ENCODE peak calls at places on chromosome 2, in ten cellular contexts. One of them, this sample, is unnamed.

GRCh38 chr2:8544786-8545631 is 136.8 kb upstream of the ID2 start:
- DNase-seq in heart left ventricle: peak
- DNase-seq in GM13977: peak
- DNase-seq in MM.1S: no peak
- DNase-seq in CD14-positive monocyte: peak
- DNase-seq in progenitor cell of endocrine pancreas: no peak
- DNase-seq in spleen: peak
- DNase-seq in GM12865: peak
- DNase-seq in cardiac fibroblast: peak
- DNase-seq in H9: peak
- DNase-seq in this sample: peak

GRCh38 chr2:18604573-18604885 is 15.2 kb upstream of the NT5C1B start:
- DNase-seq in heart left ventricle: no peak
- DNase-seq in GM13977: no peak
- DNase-seq in MM.1S: no peak
- DNase-seq in CD14-positive monocyte: no peak
- DNase-seq in progenitor cell of endocrine pancreas: no peak
- DNase-seq in spleen: no peak
- DNase-seq in GM12865: no peak
- DNase-seq in cardiac fibroblast: no peak
- DNase-seq in H9: no peak
- DNase-seq in this sample: no peak

GRCh38 chr2:179817181-179817841 is 44.1 kb downstream of the ZNF385B start:
- DNase-seq in heart left ventricle: no peak
- DNase-seq in GM13977: no peak
- DNase-seq in MM.1S: no peak
- DNase-seq in CD14-positive monocyte: no peak
- DNase-seq in progenitor cell of endocrine pancreas: no peak
- DNase-seq in spleen: no peak
- DNase-seq in GM12865: no peak
- DNase-seq in cardiac fibroblast: no peak
- DNase-seq in H9: no peak
- DNase-seq in this sample: no peak

GRCh38 chr2:223221120-223221859 is 169.3 kb downstream of the KCNE4 start:
- DNase-seq in heart left ventricle: no peak
- DNase-seq in GM13977: no peak
- DNase-seq in MM.1S: no peak
- DNase-seq in CD14-positive monocyte: no peak
- DNase-seq in progenitor cell of endocrine pancreas: no peak
- DNase-seq in spleen: no peak
- DNase-seq in GM12865: no peak
- DNase-seq in cardiac fibroblast: no peak
- DNase-seq in H9: no peak
- DNase-seq in this sample: no peak

GRCh38 chr2:113240915-113241911 is 37.5 kb downstream of the PAX8 start:
- DNase-seq in heart left ventricle: no peak
- DNase-seq in GM13977: no peak
- DNase-seq in MM.1S: no peak
- DNase-seq in CD14-positive monocyte: peak
- DNase-seq in progenitor cell of endocrine pancreas: no peak
- DNase-seq in spleen: no peak
- DNase-seq in GM12865: no peak
- DNase-seq in cardiac fibroblast: peak
- DNase-seq in H9: no peak
- DNase-seq in this sample: peak

GRCh38 chr2:98444436-98445166 is at the start of gene INPP4A:
- DNase-seq in heart left ventricle: peak
- DNase-seq in GM13977: peak
- DNase-seq in MM.1S: peak
- DNase-seq in CD14-positive monocyte: no peak
- DNase-seq in progenitor cell of endocrine pancreas: peak
- DNase-seq in spleen: peak
- DNase-seq in GM12865: peak
- DNase-seq in cardiac fibroblast: peak
- DNase-seq in H9: peak
- DNase-seq in this sample: peak

GRCh38 chr2:215931256-215931903 is 82.0 kb downstream of the MREG start:
- DNase-seq in heart left ventricle: no peak
- DNase-seq in GM13977: peak
- DNase-seq in MM.1S: peak
- DNase-seq in CD14-positive monocyte: peak
- DNase-seq in progenitor cell of endocrine pancreas: peak
- DNase-seq in spleen: no peak
- DNase-seq in GM12865: peak
- DNase-seq in cardiac fibroblast: peak
- DNase-seq in H9: no peak
- DNase-seq in this sample: peak

GRCh38 chr2:176001281-176001902 is 675 bp downstream of the LNPK start:
- DNase-seq in heart left ventricle: no peak
- DNase-seq in GM13977: peak
- DNase-seq in MM.1S: peak
- DNase-seq in CD14-positive monocyte: peak
- DNase-seq in progenitor cell of endocrine pancreas: no peak
- DNase-seq in spleen: peak
- DNase-seq in GM12865: peak
- DNase-seq in cardiac fibroblast: peak
- DNase-seq in H9: no peak
- DNase-seq in this sample: peak

GRCh38 chr2:121185571-121186074 is 99.4 kb downstream of the TFCP2L1 start:
- DNase-seq in heart left ventricle: no peak
- DNase-seq in GM13977: no peak
- DNase-seq in MM.1S: no peak
- DNase-seq in CD14-positive monocyte: no peak
- DNase-seq in progenitor cell of endocrine pancreas: no peak
- DNase-seq in spleen: no peak
- DNase-seq in GM12865: no peak
- DNase-seq in cardiac fibroblast: no peak
- DNase-seq in H9: no peak
- DNase-seq in this sample: peak

GRCh38 chr2:233228414-233228813 is 23.1 kb upstream of the ATG16L1 start:
- DNase-seq in heart left ventricle: no peak
- DNase-seq in GM13977: no peak
- DNase-seq in MM.1S: no peak
- DNase-seq in CD14-positive monocyte: no peak
- DNase-seq in progenitor cell of endocrine pancreas: no peak
- DNase-seq in spleen: no peak
- DNase-seq in GM12865: no peak
- DNase-seq in cardiac fibroblast: no peak
- DNase-seq in H9: no peak
- DNase-seq in this sample: no peak

GRCh38 chr2:233225230-233226068 is 26.0 kb upstream of the ATG16L1 start:
- DNase-seq in heart left ventricle: no peak
- DNase-seq in GM13977: no peak
- DNase-seq in MM.1S: no peak
- DNase-seq in CD14-positive monocyte: no peak
- DNase-seq in progenitor cell of endocrine pancreas: no peak
- DNase-seq in spleen: no peak
- DNase-seq in GM12865: peak
- DNase-seq in cardiac fibroblast: no peak
- DNase-seq in H9: no peak
- DNase-seq in this sample: no peak

GRCh38 chr2:233223059-233223894 is 28.2 kb upstream of the ATG16L1 start:
- DNase-seq in heart left ventricle: no peak
- DNase-seq in GM13977: peak
- DNase-seq in MM.1S: peak
- DNase-seq in CD14-positive monocyte: no peak
- DNase-seq in progenitor cell of endocrine pancreas: no peak
- DNase-seq in spleen: no peak
- DNase-seq in GM12865: peak
- DNase-seq in cardiac fibroblast: no peak
- DNase-seq in H9: no peak
- DNase-seq in this sample: no peak

GRCh38 chr2:233226511-233227031 is 24.9 kb upstream of the ATG16L1 start:
- DNase-seq in heart left ventricle: no peak
- DNase-seq in GM13977: no peak
- DNase-seq in MM.1S: no peak
- DNase-seq in CD14-positive monocyte: no peak
- DNase-seq in progenitor cell of endocrine pancreas: no peak
- DNase-seq in spleen: no peak
- DNase-seq in GM12865: no peak
- DNase-seq in cardiac fibroblast: no peak
- DNase-seq in H9: no peak
- DNase-seq in this sample: no peak

GRCh38 chr2:233227579-233227978 is 23.9 kb upstream of the ATG16L1 start:
- DNase-seq in heart left ventricle: no peak
- DNase-seq in GM13977: no peak
- DNase-seq in MM.1S: no peak
- DNase-seq in CD14-positive monocyte: no peak
- DNase-seq in progenitor cell of endocrine pancreas: no peak
- DNase-seq in spleen: no peak
- DNase-seq in GM12865: no peak
- DNase-seq in cardiac fibroblast: no peak
- DNase-seq in H9: no peak
- DNase-seq in this sample: no peak
- TF ChIP-seq CTCF in heart left ventricle: no peak
- TF ChIP-seq CTCF in GM13977: no peak
- TF ChIP-seq CTCF in MM.1S: no peak
- TF ChIP-seq CTCF in CD14-positive monocyte: no peak
- TF ChIP-seq CTCF in progenitor cell of endocrine pancreas: no peak
- TF ChIP-seq CTCF in spleen: no peak
- TF ChIP-seq CTCF in GM12865: no peak
- TF ChIP-seq CTCF in cardiac fibroblast: no peak
- TF ChIP-seq CTCF in H9: no peak
- TF ChIP-seq CTCF in this sample: no peak

DNA sequence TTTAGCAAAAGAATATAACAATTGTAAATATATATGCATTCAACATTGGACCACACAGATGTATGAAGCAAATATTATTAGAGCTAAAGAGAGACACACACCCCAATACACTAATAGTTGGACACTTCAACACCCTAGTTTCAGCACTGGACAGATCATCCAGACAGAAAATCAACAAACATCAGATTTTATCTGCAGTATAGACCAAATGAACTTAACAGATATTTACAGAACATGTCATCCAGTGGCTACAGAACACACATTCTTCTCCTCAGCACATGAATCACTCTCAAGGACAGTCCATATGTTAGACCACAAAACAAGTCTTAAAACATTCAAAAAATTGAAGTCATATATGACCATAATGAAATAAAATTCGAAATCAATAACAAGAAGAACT is 22.1 kb upstream of the EVA1A start:
- DNase-seq in heart left ventricle: no peak
- DNase-seq in GM13977: no peak
- DNase-seq in MM.1S: no peak
- DNase-seq in CD14-positive monocyte: no peak
- DNase-seq in progenitor cell of endocrine pancreas: no peak
- DNase-seq in spleen: no peak
- DNase-seq in GM12865: no peak
- DNase-seq in cardiac fibroblast: no peak
- DNase-seq in H9: no peak
- DNase-seq in this sample: no peak
- TF ChIP-seq CTCF in heart left ventricle: no peak
- TF ChIP-seq CTCF in GM13977: no peak
- TF ChIP-seq CTCF in MM.1S: no peak
- TF ChIP-seq CTCF in CD14-positive monocyte: no peak
- TF ChIP-seq CTCF in progenitor cell of endocrine pancreas: no peak
- TF ChIP-seq CTCF in spleen: no peak
- TF ChIP-seq CTCF in GM12865: no peak
- TF ChIP-seq CTCF in cardiac fibroblast: no peak
- TF ChIP-seq CTCF in H9: no peak
- TF ChIP-seq CTCF in this sample: no peak

GRCh38 chr2:115165529-115166109 is 723.2 kb downstream of the DPP10 start:
- DNase-seq in heart left ventricle: no peak
- DNase-seq in GM13977: peak
- DNase-seq in MM.1S: peak
- DNase-seq in CD14-positive monocyte: no peak
- DNase-seq in progenitor cell of endocrine pancreas: no peak
- DNase-seq in spleen: no peak
- DNase-seq in GM12865: peak
- DNase-seq in cardiac fibroblast: peak
- DNase-seq in H9: no peak
- DNase-seq in this sample: peak

GRCh38 chr2:115162454-115163293 is 720.2 kb downstream of the DPP10 start:
- DNase-seq in heart left ventricle: no peak
- DNase-seq in GM13977: no peak
- DNase-seq in MM.1S: no peak
- DNase-seq in CD14-positive monocyte: no peak
- DNase-seq in progenitor cell of endocrine pancreas: peak
- DNase-seq in spleen: no peak
- DNase-seq in GM12865: no peak
- DNase-seq in cardiac fibroblast: no peak
- DNase-seq in H9: peak
- DNase-seq in this sample: no peak

GRCh38 chr2:115160523-115161521 is 718.4 kb downstream of the DPP10 start:
- DNase-seq in heart left ventricle: peak
- DNase-seq in GM13977: peak
- DNase-seq in MM.1S: peak
- DNase-seq in CD14-positive monocyte: no peak
- DNase-seq in progenitor cell of endocrine pancreas: peak
- DNase-seq in spleen: no peak
- DNase-seq in GM12865: no peak
- DNase-seq in cardiac fibroblast: no peak
- DNase-seq in H9: peak
- DNase-seq in this sample: no peak

GRCh38 chr2:115161531-115162453 is 719.4 kb downstream of the DPP10 start:
- DNase-seq in heart left ventricle: peak
- DNase-seq in GM13977: no peak
- DNase-seq in MM.1S: no peak
- DNase-seq in CD14-positive monocyte: no peak
- DNase-seq in progenitor cell of endocrine pancreas: peak
- DNase-seq in spleen: no peak
- DNase-seq in GM12865: no peak
- DNase-seq in cardiac fibroblast: no peak
- DNase-seq in H9: peak
- DNase-seq in this sample: no peak

GRCh38 chr2:115163572-115163971 is 721.1 kb downstream of the DPP10 start:
- DNase-seq in heart left ventricle: no peak
- DNase-seq in GM13977: no peak
- DNase-seq in MM.1S: no peak
- DNase-seq in CD14-positive monocyte: no peak
- DNase-seq in progenitor cell of endocrine pancreas: no peak
- DNase-seq in spleen: no peak
- DNase-seq in GM12865: no peak
- DNase-seq in cardiac fibroblast: no peak
- DNase-seq in H9: peak
- DNase-seq in this sample: no peak
- TF ChIP-seq CTCF in heart left ventricle: no peak
- TF ChIP-seq CTCF in GM13977: no peak
- TF ChIP-seq CTCF in MM.1S: peak
- TF ChIP-seq CTCF in CD14-positive monocyte: no peak
- TF ChIP-seq CTCF in progenitor cell of endocrine pancreas: peak
- TF ChIP-seq CTCF in spleen: no peak
- TF ChIP-seq CTCF in GM12865: no peak
- TF ChIP-seq CTCF in cardiac fibroblast: no peak
- TF ChIP-seq CTCF in H9: peak
- TF ChIP-seq CTCF in this sample: no peak

DNA sequence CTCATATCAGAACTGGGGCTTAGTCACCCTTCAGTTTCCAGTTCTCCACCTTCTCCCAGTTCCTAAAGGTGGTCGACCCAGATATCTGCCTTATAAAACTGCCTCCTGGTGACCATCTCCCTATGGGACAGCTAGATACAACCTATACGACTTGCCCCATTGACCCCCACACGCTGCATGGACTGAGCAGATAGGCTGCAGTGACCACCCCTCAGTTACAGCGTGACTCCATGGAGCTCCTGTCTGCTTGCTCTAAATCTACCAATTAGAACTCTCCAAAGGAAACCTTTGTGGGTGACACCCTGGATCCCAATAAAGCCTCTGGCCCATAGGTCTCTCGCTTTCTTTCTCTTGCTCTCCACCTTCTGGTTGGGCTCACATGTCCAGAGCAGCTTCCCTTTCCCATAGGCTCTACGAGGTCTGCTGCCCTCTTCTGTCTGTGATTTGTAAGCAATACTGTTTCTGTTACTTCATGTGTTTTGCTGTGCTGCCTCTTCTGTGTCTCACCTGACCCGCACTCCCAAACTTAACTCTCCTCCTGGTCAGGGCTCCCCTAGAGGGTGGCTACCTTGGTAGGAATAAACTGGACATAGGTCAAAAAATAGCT is 971.3 kb upstream of the FAM98A start:
- DNase-seq in heart left ventricle: peak
- DNase-seq in GM13977: no peak
- DNase-seq in MM.1S: peak
- DNase-seq in CD14-positive monocyte: no peak
- DNase-seq in progenitor cell of endocrine pancreas: no peak
- DNase-seq in spleen: no peak
- DNase-seq in GM12865: peak
- DNase-seq in cardiac fibroblast: no peak
- DNase-seq in H9: peak
- DNase-seq in this sample: peak
- TF ChIP-seq CTCF in heart left ventricle: peak
- TF ChIP-seq CTCF in GM13977: peak
- TF ChIP-seq CTCF in MM.1S: peak
- TF ChIP-seq CTCF in CD14-positive monocyte: no peak
- TF ChIP-seq CTCF in progenitor cell of endocrine pancreas: peak
- TF ChIP-seq CTCF in spleen: no peak
- TF ChIP-seq CTCF in GM12865: peak
- TF ChIP-seq CTCF in cardiac fibroblast: no peak
- TF ChIP-seq CTCF in H9: peak
- TF ChIP-seq CTCF in this sample: peak